ENCODE peak calls at places on chromosomes 7 and 10, in eight cellular contexts. K is anterior cingulate cortex; N is HL-60; R is neural progenitor cell; V is stimulated activated CD8-positive, alpha-beta memory T cell treated with anti-CD3 and anti-CD28 coated beads, Interleukin-15, amount 100 ng/mL, for 24 hours; I is nephron progenitor cell; O is Calu3; J is mesothelial cell of epicardium. A is an unnamed sample.

GRCh38 chr7:83613232-83613631 is 35.7 kb downstream of the SEMA3E start:
- DNase-seq in K (no peak), N (no peak), R (no peak), V (no peak), I (no peak), O (no peak), J (no peak), A (no peak)

GRCh38 chr10:113041841-113042745 is 92.0 kb downstream of the TCF7L2 start:
- DNase-seq in K (no peak), N (no peak), R (no peak), V (no peak), I (no peak), O (no peak), J (no peak), A (no peak)

GRCh38 chr7:92634924-92635519 is 44.8 kb upstream of the FAM133B start:
- DNase-seq in K (no peak), N (peak), R (no peak), V (no peak), I (no peak), O (peak), J (no peak), A (no peak)

GRCh38 chr10:69321865-69322264 is 43.6 kb downstream of the HK1 start:
- DNase-seq in K (no peak), N (no peak), R (no peak), V (no peak), I (no peak), O (no peak), J (no peak), A (no peak)

GRCh38 chr7:143811-144453 is 48.4 kb upstream of the FAM20C start:
- DNase-seq in K (no peak), N (no peak), R (no peak), V (no peak), I (no peak), O (no peak), J (no peak), A (no peak)

GRCh38 chr7:2663121-2663886 is 24.7 kb upstream of the AMZ1 start:
- DNase-seq in K (no peak), N (no peak), R (no peak), V (no peak), I (no peak), O (no peak), J (no peak), A (no peak)

GRCh38 chr7:30032310-30033125 is 4.3 kb downstream of the PLEKHA8 start:
- DNase-seq in K (no peak), N (no peak), R (no peak), V (no peak), I (no peak), O (no peak), J (no peak), A (peak)

GRCh38 chr7:46752881-46753366 is 829.0 kb downstream of the TNS3 start:
- DNase-seq in K (no peak), N (no peak), R (no peak), V (no peak), I (no peak), O (no peak), J (no peak), A (peak)

GRCh38 chr10:43138757-43139241 is 554 bp downstream of the CSGALNACT2 start:
- DNase-seq in K (no peak), N (peak), R (no peak), V (no peak), I (peak), O (no peak), J (no peak), A (no peak)

GRCh38 chr7:39910108-39910869 is 39.8 kb upstream of the CDK13 start:
- DNase-seq in K (no peak), N (peak), R (no peak), V (no peak), I (no peak), O (peak), J (no peak), A (peak)

GRCh38 chr7:29345590-29345989 is 151.0 kb downstream of the CHN2 start:
- DNase-seq in K (peak), N (peak), R (peak), V (no peak), I (peak), O (peak), J (no peak), A (no peak)

GRCh38 chr7:18040196-18040595 is 12.6 kb upstream of the PRPS1L1 start:
- DNase-seq in K (no peak), N (no peak), R (no peak), V (no peak), I (no peak), O (peak), J (no peak), A (no peak)

GRCh38 chr10:62354941-62355340 is 19.2 kb upstream of the ZNF365 start:
- DNase-seq in K (no peak), N (no peak), R (no peak), V (no peak), I (no peak), O (no peak), J (no peak), A (peak)

GRCh38 chr10:79027147-79028055 is 41.4 kb upstream of the ZMIZ1 start:
- DNase-seq in K (no peak), N (no peak), R (no peak), V (no peak), I (no peak), O (no peak), J (no peak), A (no peak)

A was measured in AG09309.